ENCODE peak calls at places on chromosome 14, in seven cellular contexts. G is stimulated activated CD4-positive, alpha-beta T cell treated with anti-CD3 and anti-CD28 coated beads, Interleukin-2, amount 100 ng/mL, for 24 hours; Q is trophoblast cell; Y is stimulated activated effector memory CD8-positive, alpha-beta T cell treated with anti-CD3 and anti-CD28 coated beads, Interleukin-12 subunit alpha, Interleukin-12 subunit beta, amount 100 ng/mL, for 72 hours; C is hippocampal formation; L is DMS79 treated with DMSO at 0.1 percent for 48 hours; O is activated CD8-positive, alpha-beta memory T cell treated with anti-CD3 and anti-CD28 coated beads for 4 hours. M is an unnamed sample.
A peak's percentile ranks its signal among the peaks of the same experiment; 100 is the strongest.

GRCh38 chr14:21846227-21846885 is 172.7 kb upstream of the OR4E1 start:
- DNase-seq in O (peak; percentile 42), L (no peak), G (peak; percentile 74), C (no peak), Q (peak; percentile 50), Y (peak; percentile 54), M (peak; percentile 65)

GRCh38 chr14:92173668-92174067 is 51.9 kb downstream of the CPSF2 start:
- DNase-seq in G (no peak), L (no peak), C (no peak), O (no peak), Q (no peak), Y (no peak), M (no peak)

GRCh38 chr14:106287506-106287905 is 761.1 kb downstream of the TMEM121 start:
- DNase-seq in O (no peak), G (no peak), Q (no peak), Y (no peak), L (no peak), C (no peak), M (no peak)

GRCh38 chr14:54483073-54483745 is 5.6 kb downstream of the GMFB start:
- DNase-seq in L (no peak), G (no peak), Q (no peak), C (no peak), O (no peak), Y (no peak), M (no peak)

GRCh38 chr14:51595831-51596472 is 55.8 kb upstream of the FRMD6 start:
- DNase-seq in O (no peak), Q (no peak), C (no peak), L (no peak), G (no peak), Y (no peak), M (no peak)

GRCh38 chr14:54532111-54533012 is 22.7 kb downstream of the CGRRF1 start:
- DNase-seq in Y (no peak), Q (no peak), L (no peak), G (no peak), O (no peak), C (no peak), M (no peak)

GRCh38 chr14:41144370-41144769 is 462.3 kb upstream of the LRFN5 start:
- DNase-seq in O (no peak), Y (no peak), Q (peak; percentile 84), L (no peak), C (no peak), G (no peak), M (no peak)

GRCh38 chr14:70842851-70843462 is 33.6 kb upstream of the MAP3K9 start:
- DNase-seq in C (no peak), L (no peak), Y (no peak), G (no peak), Q (peak; percentile 67), O (no peak), M (no peak)

GRCh38 chr14:32682219-32682618 is 256.5 kb upstream of the NPAS3 start:
- DNase-seq in Y (no peak), G (no peak), C (no peak), Q (no peak), L (peak; percentile 91), O (no peak), M (no peak)

GRCh38 chr14:101814869-101815268 is 53.4 kb downstream of the PPP2R5C start:
- DNase-seq in G (no peak), Q (no peak), Y (no peak), O (no peak), L (no peak), C (no peak), M (no peak)